ENCODE peak calls at places on chromosomes 2 and 18, in seven cellular contexts. X is PC-9, B is GM23248, U is right atrium auricular region, S is HL-60, C is left lung, I is SJSA1. F is an unnamed sample.

GRCh38 chr2:239819091-239819973 is 205.8 kb downstream of the NDUFA10 start:
- DNase-seq in X (no peak), B (peak; percentile 10), U (peak; percentile 55), S (no peak), C (no peak), I (no peak), F (no peak)

GRCh38 chr18:63224574-63224973 is 95.0 kb downstream of the BCL2 start:
- DNase-seq in X (no peak), B (no peak), U (no peak), S (no peak), C (no peak), I (no peak), F (no peak)

GRCh38 chr18:12066910-12067511 is 26.6 kb upstream of the ANKRD62 start:
- DNase-seq in X (no peak), B (no peak), U (no peak), S (no peak), C (no peak), I (no peak), F (no peak)

GRCh38 chr2:71548589-71549485 is 95.5 kb downstream of the DYSF start:
- DNase-seq in X (peak; percentile 57), B (peak; percentile 81), U (peak; percentile 84), S (peak; percentile 67), C (peak; percentile 63), I (peak; percentile 36), F (no peak)

GRCh38 chr18:49744395-49744987 is 68.8 kb downstream of the ACAA2 start:
- DNase-seq in X (no peak), B (no peak), U (no peak), S (no peak), C (no peak), I (no peak), F (no peak)

GRCh38 chr2:28250006-28250405 is 142.7 kb upstream of the FOSL2 start:
- DNase-seq in X (peak; percentile 85), B (peak; percentile 85), U (no peak), S (no peak), C (no peak), I (peak; percentile 62), F (peak; percentile 60)

GRCh38 chr2:120638450-120638849 is 97.2 kb upstream of the GLI2 start:
- DNase-seq in X (no peak), B (no peak), U (no peak), S (no peak), C (no peak), I (no peak), F (no peak)

GRCh38 chr2:241943961-241944575 is 74.5 kb downstream of the RTP5 start:
- DNase-seq in X (no peak), B (no peak), U (no peak), S (no peak), C (no peak), I (no peak), F (no peak)

GRCh38 chr2:124283090-124283489 is 258.0 kb downstream of the CNTNAP5 start:
- DNase-seq in X (no peak), B (no peak), U (no peak), S (no peak), C (no peak), I (no peak), F (peak; percentile 1)

GRCh38 chr2:107785756-107786155 is 40.9 kb upstream of the RGPD4 start:
- DNase-seq in X (no peak), B (no peak), U (no peak), S (no peak), C (no peak), I (no peak), F (no peak)

GRCh38 chr2:120734930-120735611 is 597 bp upstream of the GLI2 start:
- DNase-seq in X (no peak), B (peak; percentile 48), U (peak; percentile 58), S (no peak), C (no peak), I (peak; percentile 62), F (no peak)

GRCh38 chr2:88051792-88052191 is 3.8 kb downstream of the KRCC1 start:
- DNase-seq in X (no peak), B (no peak), U (no peak), S (no peak), C (no peak), I (no peak), F (no peak)

GRCh38 chr2:95728878-95729511 is 137.2 kb downstream of the TRIM43 start:
- DNase-seq in X (peak; percentile 74), B (peak; percentile 91), U (peak; percentile 82), S (peak; percentile 54), C (peak; percentile 54), I (peak; percentile 62), F (peak; percentile 27)

GRCh38 chr2:117536139-117536538 is 278.4 kb upstream of the DDX18 start:
- DNase-seq in X (no peak), B (no peak), U (no peak), S (no peak), C (no peak), I (no peak), F (no peak)

GRCh38 chr2:176581557-176582150 is 312.4 kb downstream of the MTX2 start:
- DNase-seq in X (no peak), B (peak; percentile 35), U (no peak), S (no peak), C (no peak), I (no peak), F (no peak)

GRCh38 chr2:193837368-193837767 is 1642.6 kb upstream of the TMEFF2 start:
- DNase-seq in X (no peak), B (peak; percentile 49), U (no peak), S (no peak), C (no peak), I (no peak), F (no peak)

GRCh38 chr2:53490659-53491058 is 276.9 kb upstream of the CHAC2 start:
- DNase-seq in X (no peak), B (peak; percentile 74), U (peak; percentile 68), S (no peak), C (no peak), I (peak; percentile 26), F (no peak)

GRCh38 chr2:67234443-67234842 is 162.7 kb upstream of the ETAA1 start:
- DNase-seq in X (no peak), B (peak; percentile 71), U (no peak), S (peak; percentile 4), C (no peak), I (peak; percentile 25), F (no peak)

GRCh38 chr2:75146903-75147332 is 52.4 kb downstream of the TACR1 start:
- DNase-seq in X (no peak), B (peak; percentile 57), U (no peak), S (peak; percentile 11), C (no peak), I (peak; percentile 73), F (no peak)

GRCh38 chr2:25373269-25373981 is 31.7 kb upstream of the DNMT3A start:
- DNase-seq in X (peak; percentile 29), B (no peak), U (no peak), S (no peak), C (peak; percentile 47), I (no peak), F (no peak)

GRCh38 chr2:40244251-40245010 is 207.5 kb downstream of the SLC8A1 start:
- DNase-seq in X (peak; percentile 55), B (peak; percentile 77), U (peak; percentile 66), S (peak; percentile 59), C (peak; percentile 49), I (peak; percentile 65), F (no peak)

GRCh38 chr18:13493071-13493470 is 233.3 kb downstream of the FAM210A start:
- DNase-seq in X (no peak), B (no peak), U (no peak), S (peak; percentile 19), C (no peak), I (no peak), F (no peak)

DNA sequence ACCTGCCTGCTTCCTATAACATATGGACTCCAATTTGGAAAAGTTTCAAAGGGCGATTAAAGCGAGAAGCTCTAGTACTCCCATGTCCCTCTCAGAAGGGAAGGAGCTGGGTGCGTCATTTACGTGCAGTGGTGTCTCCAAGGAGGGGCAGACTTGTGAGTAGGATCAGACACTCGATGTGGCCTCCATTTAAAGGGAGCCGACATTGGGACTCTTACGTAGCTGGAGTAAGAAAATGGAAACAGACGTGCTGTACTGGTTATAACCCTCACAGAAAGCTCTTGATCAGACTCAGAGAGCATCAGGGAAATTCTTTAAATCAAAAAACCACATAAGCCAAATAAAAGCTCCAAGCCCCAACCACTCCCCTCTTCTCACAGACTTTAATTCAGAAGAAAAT is 198.5 kb downstream of the KLHL29 start:
- DNase-seq in X (no peak), B (no peak), U (no peak), S (no peak), C (no peak), I (no peak), F (no peak)
- H3K27ac ChIP-seq in X (no peak overlapping the region), B (no peak overlapping the region), U (no peak overlapping the region), S (no peak overlapping the region), C (no peak overlapping the region), I (no peak overlapping the region), F (no peak overlapping the region)

DNA sequence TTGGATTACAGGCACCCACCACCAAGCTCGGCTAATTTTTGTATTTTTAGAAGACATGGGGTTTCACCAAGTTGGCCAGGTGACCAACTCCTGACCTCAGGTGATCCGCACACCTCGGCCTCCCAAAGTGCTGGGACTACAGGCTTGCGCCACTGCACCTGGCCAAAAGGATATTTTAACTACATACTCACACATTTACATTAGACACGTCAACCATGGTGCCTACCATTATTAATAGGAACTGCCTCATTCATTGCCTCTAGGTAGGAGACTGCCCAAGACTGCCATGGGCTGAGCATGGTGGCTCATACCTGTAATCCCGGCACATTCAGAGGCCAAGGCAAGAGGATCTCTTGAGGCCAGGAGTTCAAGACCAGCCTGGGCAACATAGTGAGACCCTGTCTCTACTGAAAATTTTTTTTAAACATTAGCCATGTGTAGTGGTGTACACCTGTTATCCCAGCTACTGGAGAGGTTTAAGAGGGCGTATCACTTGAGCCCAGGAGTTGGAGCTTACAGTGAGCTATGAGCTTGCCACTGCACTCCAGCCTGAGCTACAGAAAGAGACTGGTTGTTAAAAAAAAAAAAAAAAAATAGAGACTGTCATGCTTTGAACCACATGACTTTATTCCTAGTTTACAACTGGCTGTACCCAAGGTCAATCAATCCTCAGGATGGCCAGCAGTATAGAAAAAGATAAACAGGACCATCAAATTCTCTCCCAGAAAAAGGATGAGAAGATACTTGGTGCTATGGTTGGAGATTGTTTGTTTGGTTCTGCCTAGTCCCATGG is 31.1 kb upstream of the EPC2 start:
- DNase-seq in X (no peak), B (no peak), U (no peak), S (no peak), C (no peak), I (no peak), F (no peak)
- H3K27ac ChIP-seq in X (peak overlapping the region; percentile 99), B (no peak overlapping the region), U (peak overlapping the region; percentile 74), S (no peak overlapping the region), C (no peak overlapping the region), I (no peak overlapping the region), F (peak overlapping the region; percentile 60)

GRCh38 chr2:43414033-43414432 is 181.8 kb downstream of the THADA start:
- DNase-seq in X (no peak), B (no peak), U (no peak), S (no peak), C (no peak), I (no peak), F (no peak)
- H3K27ac ChIP-seq in X (no peak overlapping the region), B (no peak overlapping the region), U (peak overlapping the region; percentile 57), S (no peak overlapping the region), C (no peak overlapping the region), I (no peak overlapping the region), F (no peak overlapping the region)

GRCh38 chr2:196750977-196751631 is 48.4 kb downstream of the GTF3C3 start:
- DNase-seq in X (peak; percentile 1), B (peak; percentile 84), U (peak; percentile 70), S (peak; percentile 76), C (peak; percentile 37), I (peak; percentile 46), F (peak; percentile 3)

GRCh38 chr2:196745711-196746110 is 53.8 kb downstream of the GTF3C3 start:
- DNase-seq in X (no peak), B (no peak), U (no peak), S (no peak), C (no peak), I (no peak), F (no peak)

GRCh38 chr2:196748123-196748522 is 51.4 kb downstream of the GTF3C3 start:
- DNase-seq in X (no peak), B (no peak), U (no peak), S (no peak), C (no peak), I (no peak), F (no peak)

GRCh38 chr2:196750291-196750923 is 49.1 kb downstream of the GTF3C3 start:
- DNase-seq in X (no peak), B (no peak), U (no peak), S (no peak), C (no peak), I (no peak), F (no peak)
- H3K27ac ChIP-seq in X (no peak overlapping the region), B (no peak overlapping the region), U (no peak overlapping the region), S (no peak overlapping the region), C (no peak overlapping the region), I (no peak overlapping the region), F (no peak overlapping the region)

F was measured in epithelial cell of prostate.